ENCODE peak calls at places on chromosomes 11 and 22, in nine cellular contexts. F is ovary, Q is A549, O is SK-N-SH, J is upper lobe of left lung, R is transverse colon, I is HepG2, L is esophagus muscularis mucosa, X is stomach. M is an unnamed sample.

GRCh38 chr11:70244698-70245097 is 25.8 kb upstream of the PPFIA1 start:
- DNase-seq in J (no peak), O (no peak), L (no peak), X (no peak), I (no peak), F (no peak), Q (peak), R (no peak), M (no peak)

GRCh38 chr11:13140028-13140870 is 131.1 kb downstream of the RASSF10 start:
- DNase-seq in L (peak), X (peak), I (peak), O (no peak), R (peak), Q (peak), J (peak), F (no peak), M (no peak)

GRCh38 chr11:128768876-128769275 is 75.0 kb downstream of the FLI1 start:
- DNase-seq in O (no peak), R (no peak), J (no peak), L (no peak), Q (no peak), X (no peak), I (no peak), F (no peak), M (no peak)

GRCh38 chr11:61647529-61647928 is 32.7 kb upstream of the DAGLA start:
- DNase-seq in Q (no peak), F (no peak), L (no peak), R (no peak), O (no peak), I (no peak), X (no peak), J (no peak), M (no peak)

GRCh38 chr22:48894804-48895250 is 932.8 kb downstream of the BRD1 start:
- DNase-seq in L (peak), X (peak), O (no peak), R (no peak), I (no peak), Q (no peak), J (peak), F (no peak), M (no peak)

GRCh38 chr22:25745341-25746011 is 3.5 kb downstream of the MYO18B start:
- DNase-seq in O (no peak), L (no peak), X (no peak), F (no peak), R (no peak), Q (no peak), J (no peak), I (no peak), M (no peak)

GRCh38 chr11:128694618-128695481 is 978 bp downstream of the FLI1 start:
- DNase-seq in X (no peak), R (no peak), J (no peak), L (no peak), F (no peak), I (no peak), Q (no peak), O (peak), M (no peak)

GRCh38 chr11:9606799-9607510 is 33.5 kb downstream of the WEE1 start:
- DNase-seq in F (no peak), O (no peak), J (no peak), Q (no peak), L (peak), R (no peak), X (no peak), I (peak), M (no peak)

GRCh38 chr11:77656362-77656761 is 18.8 kb upstream of the CLNS1A start:
- DNase-seq in X (no peak), L (no peak), F (no peak), J (no peak), Q (no peak), R (no peak), O (no peak), I (peak), M (no peak)

GRCh38 chr11:2792376-2793250 is 92.8 kb upstream of the KCNQ1OT1 start:
- DNase-seq in R (peak), J (peak), Q (no peak), X (peak), F (peak), I (no peak), L (no peak), O (no peak), M (no peak)

GRCh38 chr22:36289406-36289870 is 36.5 kb downstream of the APOL1 start:
- DNase-seq in O (no peak), Q (no peak), X (no peak), J (peak), R (no peak), F (no peak), I (no peak), L (no peak), M (no peak)

GRCh38 chr11:107916671-107917241 is 11.5 kb upstream of the RAB39A start:
- DNase-seq in R (peak), I (peak), X (peak), O (no peak), L (no peak), Q (no peak), F (no peak), J (no peak), M (no peak)

GRCh38 chr11:128476729-128477128 is 110.6 kb downstream of the ETS1 start:
- DNase-seq in O (no peak), Q (no peak), R (no peak), F (no peak), X (no peak), L (no peak), J (peak), I (no peak), M (no peak)

GRCh38 chr22:37210041-37210803 is 2.1 kb downstream of the SSTR3 start:
- DNase-seq in F (peak), R (no peak), X (no peak), J (no peak), I (no peak), Q (no peak), O (peak), L (no peak), M (no peak)

GRCh38 chr11:112564228-112564955 is 303.7 kb upstream of the PLET1 start:
- DNase-seq in X (no peak), Q (no peak), O (no peak), J (no peak), F (no peak), L (no peak), R (peak), I (peak), M (peak)

GRCh38 chr11:41113160-41113559 is 346.3 kb downstream of the LRRC4C start:
- DNase-seq in X (no peak), F (no peak), O (no peak), L (no peak), R (no peak), J (no peak), I (no peak), Q (no peak), M (no peak)

GRCh38 chr11:6319001-6319878 is 1.1 kb downstream of the CAVIN3 start:
- DNase-seq in R (peak), I (no peak), L (no peak), O (peak), Q (no peak), X (peak), F (peak), J (peak), M (peak)

GRCh38 chr22:46480396-46480795 is 57.0 kb downstream of the CELSR1 start:
- DNase-seq in F (no peak), X (no peak), L (no peak), J (no peak), I (no peak), R (no peak), O (no peak), Q (no peak), M (no peak)

GRCh38 chr11:71251761-71252433 is 480 bp downstream of the SHANK2 start:
- DNase-seq in J (peak), F (no peak), X (peak), I (no peak), R (peak), Q (peak), O (peak), L (no peak), M (no peak)

GRCh38 chr22:38674888-38675287 is 6.9 kb upstream of the TOMM22 start:
- DNase-seq in O (no peak), X (no peak), I (no peak), L (no peak), Q (no peak), R (no peak), F (no peak), J (no peak), M (no peak)

GRCh38 chr11:69012092-69013008 is 696 bp downstream of the MRGPRF start:
- DNase-seq in F (peak), Q (no peak), I (no peak), J (no peak), X (no peak), O (peak), R (no peak), L (no peak), M (no peak)

GRCh38 chr11:69011624-69012091 is 1.4 kb downstream of the MRGPRF start:
- DNase-seq in X (no peak), L (no peak), J (no peak), O (no peak), R (no peak), I (no peak), Q (no peak), F (peak), M (no peak)

GRCh38 chr11:69014936-69015549 is 2.0 kb upstream of the MRGPRF start:
- DNase-seq in X (no peak), F (no peak), O (peak), J (no peak), Q (no peak), I (no peak), L (no peak), R (no peak), M (no peak)

GRCh38 chr11:69014084-69014935 is 1.3 kb upstream of the MRGPRF start:
- DNase-seq in J (no peak), I (peak), R (peak), O (peak), Q (no peak), F (peak), X (peak), L (no peak), M (peak)

DNA sequence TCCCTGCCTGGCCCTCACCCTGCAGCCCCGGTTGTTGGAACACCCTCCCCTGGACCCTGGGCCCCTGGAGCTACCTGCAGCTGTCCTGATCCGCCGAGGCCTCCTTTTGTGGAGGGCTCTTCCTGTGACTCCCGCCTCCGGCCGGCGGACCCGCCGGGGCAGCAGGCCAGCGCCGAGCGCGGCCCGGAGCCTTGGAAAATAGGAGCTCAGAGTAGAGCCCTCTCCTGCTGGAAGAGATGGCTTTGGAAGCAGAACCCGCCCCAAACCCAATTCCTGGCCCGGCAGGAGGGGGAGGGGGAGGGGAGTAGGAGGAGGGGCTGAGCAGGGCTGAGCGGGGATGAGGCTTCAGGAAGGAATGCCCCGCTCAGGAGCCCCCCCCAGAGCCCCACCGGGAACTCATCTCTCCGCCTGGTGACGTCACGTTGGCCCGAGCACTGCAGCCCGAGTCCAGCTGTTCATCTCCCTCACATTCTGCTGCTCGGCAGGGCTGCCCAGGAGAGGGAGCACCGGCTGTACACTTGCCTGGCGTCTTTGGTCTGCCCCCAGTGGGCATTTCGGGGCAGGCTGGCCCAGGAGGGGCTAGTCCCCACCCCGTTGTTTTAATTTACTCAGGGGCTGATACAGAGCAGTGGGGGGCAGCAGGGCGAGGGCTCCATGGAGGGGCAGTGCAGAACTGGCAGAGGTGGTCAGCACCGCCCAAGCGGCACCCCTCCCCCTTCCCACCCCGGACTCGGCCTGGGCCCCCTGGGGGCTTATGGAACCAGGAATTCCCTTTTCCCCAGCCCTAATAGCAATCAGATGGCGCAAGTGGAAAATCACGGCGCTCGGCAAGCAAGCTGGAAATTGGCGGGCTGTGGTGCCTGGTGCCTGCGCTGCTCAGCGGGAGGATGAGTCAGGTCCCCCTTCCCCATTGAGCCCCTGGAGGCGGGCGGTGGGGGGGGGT is at the start of gene MRGPRF:
- DNase-seq in R (peak), I (no peak), O (peak), F (peak), L (peak), X (peak), Q (peak), J (peak), M (peak)
- TF ChIP-seq EP300 in R (no peak), I (no peak), O (no peak), F (peak), L (no peak), X (no peak), Q (no peak), J (no peak), M (peak)

GRCh38 chr22:29030618-29031235 is 30.9 kb downstream of the C22orf31 start:
- DNase-seq in I (peak), R (peak), F (peak), J (peak), X (peak), Q (peak), L (no peak), O (peak), M (peak)
- H3K27ac ChIP-seq in I (peak), R (peak), F (peak), J (peak), X (peak), Q (peak), L (peak), O (peak), M (peak)

GRCh38 chr11:86719781-86720463 is 47.5 kb upstream of the ME3 start:
- DNase-seq in R (no peak), X (no peak), Q (peak), F (no peak), O (no peak), L (no peak), I (no peak), J (no peak), M (no peak)
- TF ChIP-seq EP300 in R (no peak), X (no peak), Q (peak), F (no peak), O (peak), L (no peak), I (no peak), J (no peak), M (no peak)

DNA sequence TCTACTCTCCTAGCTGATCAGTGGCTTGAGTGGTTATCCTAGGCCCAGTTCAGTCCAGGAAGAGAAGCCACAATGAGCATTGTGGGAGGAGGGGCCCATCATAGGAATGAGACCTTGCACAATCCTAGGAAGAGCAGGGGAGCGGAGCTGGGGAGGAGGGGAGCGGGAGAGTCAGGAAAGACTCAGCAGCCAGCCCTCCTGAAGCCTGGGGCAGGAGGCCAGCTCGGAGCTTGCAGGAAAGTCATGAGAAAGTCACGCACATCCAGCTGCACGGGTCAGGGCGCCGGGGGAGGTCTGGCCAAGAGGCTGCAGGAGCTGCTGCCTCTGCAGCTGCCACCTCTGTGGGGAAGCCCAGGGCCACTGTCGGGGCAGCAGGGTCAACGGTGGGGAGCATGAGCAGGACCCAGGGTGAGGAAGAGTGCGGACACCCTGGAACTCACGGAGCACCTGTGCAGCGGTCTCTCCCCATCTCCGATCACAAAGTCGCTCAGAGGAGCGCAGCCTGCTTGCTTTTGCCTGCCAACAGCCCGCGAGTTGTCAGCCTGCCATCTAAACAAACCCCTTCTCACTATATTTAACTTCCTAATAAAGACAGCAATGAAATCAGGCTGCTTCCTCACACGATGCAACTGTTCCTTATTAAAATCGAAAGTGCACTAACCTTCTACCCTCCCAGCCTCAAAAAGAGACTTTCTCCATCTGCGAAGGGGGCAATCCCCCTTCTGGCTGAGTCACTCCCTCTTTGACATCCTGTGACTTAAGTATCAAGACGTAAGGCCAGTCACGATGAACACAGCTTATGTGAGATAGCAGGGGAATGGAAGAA is 52.8 kb upstream of the RTL6 start:
- DNase-seq in I (no peak), F (peak), O (no peak), L (no peak), J (peak), Q (no peak), R (peak), X (peak), M (no peak)
- H3K27ac ChIP-seq in I (no peak), F (no peak), O (no peak), L (peak), J (no peak), Q (no peak), R (peak), X (peak), M (no peak)

GRCh38 chr11:44047931-44048431 is at the start of gene ACCSL:
- DNase-seq in Q (no peak), L (no peak), J (no peak), F (no peak), O (no peak), I (no peak), R (no peak), X (no peak), M (no peak)
- TF ChIP-seq EP300 in Q (no peak), L (no peak), J (no peak), F (no peak), O (no peak), I (no peak), R (no peak), X (no peak), M (no peak)

DNA sequence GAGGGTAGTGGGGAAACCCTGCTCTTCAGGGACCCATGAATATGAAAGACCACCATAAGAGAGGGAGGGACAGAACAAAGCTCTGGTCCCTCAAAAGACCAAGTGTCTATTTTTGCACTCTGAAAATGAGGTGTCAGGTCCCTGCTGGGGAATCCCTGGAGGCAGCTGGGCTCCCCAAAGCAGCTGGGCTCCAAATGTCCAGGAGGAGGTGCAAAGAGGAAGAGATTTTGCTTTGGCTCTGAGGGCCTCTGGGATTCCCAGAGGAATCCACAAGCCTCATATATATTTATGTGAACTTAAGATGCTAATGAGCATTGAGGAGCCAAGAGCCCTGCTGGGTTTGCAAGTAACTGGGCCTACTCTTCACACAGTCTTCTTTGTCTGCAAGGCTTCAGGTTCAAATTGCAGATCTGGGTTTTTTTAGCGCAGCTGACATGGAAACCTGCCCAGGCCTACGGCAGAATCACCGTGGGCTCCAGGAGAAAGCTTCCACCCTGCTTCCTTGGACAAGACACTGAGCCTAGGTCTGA is 26.0 kb downstream of the CLMP start:
- DNase-seq in Q (no peak), X (no peak), F (no peak), L (no peak), O (no peak), J (no peak), I (no peak), R (no peak), M (no peak)
- H3K27ac ChIP-seq in Q (no peak), X (no peak), F (no peak), L (peak), O (no peak), J (no peak), I (no peak), R (no peak), M (no peak)

DNA sequence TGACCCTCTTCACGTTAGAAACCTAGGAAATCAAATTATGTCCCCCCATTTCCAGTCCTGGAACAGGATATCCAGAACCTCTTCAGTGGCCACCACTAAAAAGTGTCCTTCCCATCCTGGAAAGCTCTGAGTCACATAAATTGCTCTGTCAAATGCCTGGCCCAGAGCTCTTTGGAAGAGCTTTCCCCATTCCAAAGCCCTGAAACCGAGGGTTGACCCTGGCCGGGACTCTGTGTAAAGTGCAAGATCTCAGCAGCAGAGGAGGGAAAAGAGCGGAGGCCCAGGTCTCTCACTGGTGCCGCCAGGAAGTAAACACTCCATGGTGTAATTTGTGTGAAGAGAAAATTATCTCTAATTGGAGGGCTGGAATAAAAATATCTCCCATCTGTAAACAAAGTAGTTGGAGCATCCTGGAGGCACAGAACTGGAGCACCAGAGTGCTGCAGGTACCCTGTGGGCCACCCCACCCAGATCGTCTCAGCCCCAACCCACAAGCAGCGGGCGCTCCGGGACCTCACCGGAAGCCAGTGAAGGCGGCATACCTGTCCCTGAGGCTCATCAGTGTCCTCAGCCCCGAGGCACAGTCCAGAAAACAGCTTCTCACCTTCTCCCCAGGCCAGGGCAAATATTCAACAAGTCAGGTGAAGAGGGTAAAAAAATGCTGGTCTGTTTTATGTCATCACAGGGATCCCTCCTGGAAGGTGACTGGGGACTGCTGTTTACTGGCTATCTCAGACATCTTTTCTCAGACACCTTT is 4.7 kb upstream of the JAM3 start:
- DNase-seq in X (no peak), Q (no peak), J (no peak), L (peak), F (no peak), O (no peak), I (no peak), R (no peak), M (no peak)
- TF ChIP-seq EP300 in X (no peak), Q (no peak), J (no peak), L (no peak), F (no peak), O (no peak), I (no peak), R (no peak), M (no peak)

M was measured in tibial nerve.